ENCODE peak calls at places on chromosomes 1 and 21, in six cellular contexts. T is cardiac fibroblast; J is CD8-positive, alpha-beta T cell; W is RWPE1; O is epithelial cell of proximal tubule; K is A549. M is an unnamed sample.

GRCh38 chr1:98143403-98143802 is 222.6 kb upstream of the DPYD start:
- DNase-seq in T (no peak), J (no peak), W (peak; percentile 3), O (no peak), K (no peak), M (no peak)

GRCh38 chr1:165073402-165074007 is 283.0 kb downstream of the LMX1A start:
- DNase-seq in T (peak; percentile 76), J (no peak), W (peak; percentile 55), O (no peak), K (peak; percentile 59), M (peak; percentile 22)

GRCh38 chr21:32807717-32808380 is 36.3 kb upstream of the PAXBP1 start:
- DNase-seq in T (peak; percentile 46), J (no peak), W (peak; percentile 30), O (no peak), K (no peak), M (no peak)

GRCh38 chr1:156096640-156097391 is 14.6 kb upstream of the MEX3A start:
- DNase-seq in T (peak; percentile 89), J (peak; percentile 72), W (peak; percentile 82), O (no peak), K (peak; percentile 86), M (peak; percentile 88)

GRCh38 chr1:212915245-212916091 is 34.9 kb upstream of the VASH2 start:
- DNase-seq in T (peak; percentile 41), J (no peak), W (no peak), O (peak; percentile 50), K (peak; percentile 96), M (peak; percentile 20)

GRCh38 chr1:234675561-234675960 is 65.6 kb upstream of the IRF2BP2 start:
- DNase-seq in T (no peak), J (no peak), W (no peak), O (no peak), K (no peak), M (no peak)

GRCh38 chr1:17558541-17558940 is 19.0 kb downstream of the ARHGEF10L start:
- DNase-seq in T (peak; percentile 23), J (no peak), W (no peak), O (no peak), K (no peak), M (no peak)

GRCh38 chr1:11519629-11520031 is 40.7 kb downstream of the DISP3 start:
- DNase-seq in T (no peak), J (no peak), W (no peak), O (no peak), K (no peak), M (no peak)

GRCh38 chr1:78673120-78673519 is 23.5 kb downstream of the IFI44 start:
- DNase-seq in T (no peak), J (no peak), W (no peak), O (no peak), K (peak; percentile 0), M (peak; percentile 41)

GRCh38 chr1:90043573-90043972 is 48.7 kb downstream of the ZNF326 start:
- DNase-seq in T (no peak), J (no peak), W (no peak), O (no peak), K (no peak), M (no peak)

GRCh38 chr1:90046635-90047034 is 51.7 kb downstream of the ZNF326 start:
- DNase-seq in T (no peak), J (no peak), W (no peak), O (no peak), K (no peak), M (no peak)

GRCh38 chr1:90044346-90044745 is 49.4 kb downstream of the ZNF326 start:
- DNase-seq in T (no peak), J (no peak), W (no peak), O (peak; percentile 38), K (no peak), M (no peak)

DNA sequence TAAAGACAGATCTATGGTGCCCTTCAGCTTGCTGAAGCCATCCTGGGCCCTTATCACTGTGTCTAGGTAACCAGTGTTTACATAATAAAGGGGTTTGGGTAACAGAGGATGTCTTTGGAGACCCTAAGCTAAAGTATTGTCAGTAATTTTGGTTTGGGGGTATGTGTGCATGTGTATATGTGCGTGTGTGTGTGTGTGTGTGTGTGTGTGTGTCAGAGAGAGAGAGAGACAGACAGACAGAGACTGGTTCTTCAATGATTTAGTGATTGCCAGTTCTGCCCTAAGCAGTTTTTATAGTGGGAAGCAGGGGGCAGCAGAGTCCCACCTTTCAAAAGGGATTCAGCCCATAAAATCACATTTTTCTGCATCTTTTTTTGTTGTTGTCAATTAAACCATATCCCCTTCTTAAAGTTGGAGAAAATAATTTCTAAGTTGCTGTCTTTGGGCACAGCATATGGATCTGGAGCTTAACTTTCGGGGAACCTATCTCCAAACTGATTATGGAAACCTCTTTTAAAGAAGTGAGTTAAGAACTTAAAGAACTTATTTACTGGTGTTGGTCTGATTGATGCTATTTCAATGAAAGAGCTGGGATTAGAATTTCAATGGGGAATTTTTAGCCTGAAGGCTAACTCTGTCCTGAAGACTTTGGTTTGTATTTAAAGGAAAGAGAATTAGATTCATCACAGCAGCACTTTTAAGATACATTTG is 51.1 kb downstream of the ZNF326 start:
- DNase-seq in T (peak; percentile 38), J (no peak), W (peak; percentile 31), O (no peak), K (peak; percentile 25), M (peak; percentile 45)
- TF ChIP-seq CTCF in T (peak; percentile 68), J (peak; percentile 48), W (peak; percentile 52), O (peak; percentile 75), K (peak; percentile 55), M (peak; percentile 51)

DNA sequence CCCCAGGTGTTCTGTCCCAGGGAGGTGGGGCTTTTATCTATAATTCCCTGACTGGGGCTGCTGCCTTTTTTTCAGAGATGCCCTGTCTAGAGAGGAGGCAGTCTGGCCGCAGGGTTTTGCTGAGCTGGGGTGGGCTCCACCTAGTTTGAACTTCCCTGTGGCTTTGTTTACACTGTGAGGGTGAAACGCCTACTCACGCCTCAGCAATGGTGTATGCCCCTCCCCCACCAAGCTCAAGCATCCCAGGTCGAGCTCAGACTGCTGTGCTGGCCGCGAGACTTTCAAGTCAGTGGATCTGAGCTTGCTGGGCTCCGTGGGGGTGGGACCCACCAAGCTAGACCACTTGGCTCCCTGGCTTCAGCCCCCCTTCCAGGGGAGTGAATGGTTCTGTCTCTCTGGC is 124.3 kb downstream of the CENPF start:
- DNase-seq in T (no peak), J (no peak), W (no peak), O (no peak), K (peak; percentile 16), M (no peak)
- TF ChIP-seq CTCF in T (no peak), J (no peak), W (no peak), O (no peak), K (no peak), M (no peak)

DNA sequence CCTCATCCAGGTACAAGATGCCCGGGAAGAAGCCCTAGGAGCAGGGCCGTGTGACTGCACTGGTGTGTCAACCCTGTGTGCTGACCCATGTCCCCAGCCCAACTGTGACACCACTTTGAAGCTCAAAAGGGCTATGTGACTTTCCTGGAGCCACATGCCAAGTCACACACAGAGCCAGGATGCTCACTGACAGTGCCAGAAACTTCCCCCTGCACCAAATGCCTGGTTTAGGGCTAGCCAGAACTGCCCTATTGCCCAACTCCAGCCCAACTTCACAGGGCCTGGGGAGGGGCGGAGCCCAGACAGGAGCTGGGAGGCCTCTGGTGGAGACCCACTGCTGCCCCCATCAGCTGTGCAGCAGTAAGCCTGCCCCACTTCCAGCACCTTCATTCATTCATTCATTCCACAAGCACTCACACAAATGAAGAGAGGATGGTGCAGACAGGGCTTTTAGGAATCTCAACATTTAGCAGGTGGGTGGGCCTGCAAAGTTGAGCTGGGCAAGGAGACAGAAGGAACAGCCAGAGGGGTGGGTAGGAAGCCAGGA is 36.7 kb downstream of the KCNQ4 start:
- DNase-seq in T (no peak), J (no peak), W (no peak), O (no peak), K (peak; percentile 15), M (no peak)
- TF ChIP-seq CTCF in T (no peak), J (no peak), W (no peak), O (no peak), K (no peak), M (no peak)

DNA sequence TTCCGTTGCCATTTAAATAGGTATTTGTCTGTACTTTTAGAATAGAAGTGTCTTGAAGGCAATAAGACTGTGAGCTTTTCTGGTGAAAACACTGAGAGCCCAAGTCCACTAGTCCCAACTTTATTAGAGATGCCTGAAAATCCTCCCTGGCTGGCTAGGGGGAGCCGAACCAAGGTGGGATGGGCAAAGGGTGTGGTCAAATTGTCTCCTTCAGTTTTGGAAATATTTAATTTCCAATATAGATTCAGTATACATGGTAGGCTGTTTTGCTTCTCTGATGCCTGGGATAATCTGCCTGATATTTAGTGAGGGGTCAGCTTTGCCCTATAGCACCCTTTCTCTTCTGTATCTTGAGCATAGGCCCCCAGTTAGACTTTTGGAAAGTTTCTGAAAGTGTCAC is 3.5 kb downstream of the ROR1 start:
- DNase-seq in T (no peak), J (no peak), W (no peak), O (no peak), K (no peak), M (no peak)
- TF ChIP-seq CTCF in T (no peak), J (no peak), W (no peak), O (peak; percentile 26), K (no peak), M (no peak)

M was measured in endothelial cell.